ENCODE peak calls at places on chromosomes 6 and 20, in eight cellular contexts. W is AG04449, Y is upper lobe of right lung, Q is mucosa of descending colon, P is HCT116, U is astrocyte of the spinal cord, C is fibroblast of lung, V is dorsolateral prefrontal cortex. B is an unnamed sample.

GRCh38 chr6:71965404-71965803 is 79.1 kb downstream of the RIMS1 start:
- DNase-seq in Y (no peak), W (no peak), U (no peak), Q (no peak), V (no peak), C (no peak), P (no peak), B (no peak)

GRCh38 chr20:18717062-18717461 is 96.5 kb upstream of the SCP2D1 start:
- DNase-seq in P (no peak), C (no peak), U (no peak), Q (no peak), V (no peak), W (no peak), Y (no peak), B (no peak)

GRCh38 chr6:45192556-45192955 is 135.6 kb upstream of the RUNX2 start:
- DNase-seq in Y (no peak), V (no peak), Q (no peak), C (peak; percentile 26), U (peak; percentile 32), P (no peak), W (no peak), B (peak; percentile 24)

GRCh38 chr6:108914235-108915022 is 66.2 kb downstream of the ARMC2 start:
- DNase-seq in Y (no peak), V (no peak), P (peak; percentile 32), C (peak; percentile 51), W (no peak), Q (no peak), U (no peak), B (no peak)

GRCh38 chr6:31797607-31798006 is 2.1 kb upstream of the VARS1 start:
- DNase-seq in Q (no peak), W (no peak), P (no peak), V (no peak), Y (no peak), C (no peak), U (no peak), B (no peak)

GRCh38 chr6:80094017-80094416 is 12.5 kb upstream of the BCKDHB start:
- DNase-seq in Q (no peak), P (peak; percentile 6), Y (no peak), W (no peak), C (peak; percentile 38), V (no peak), U (peak; percentile 37), B (peak; percentile 37)

GRCh38 chr20:20740595-20740994 is 28.2 kb upstream of the RALGAPA2 start:
- DNase-seq in Y (no peak), P (no peak), W (no peak), C (peak; percentile 5), Q (no peak), V (no peak), U (no peak), B (no peak)

GRCh38 chr6:96542702-96543101 is 20.2 kb upstream of the FHL5 start:
- DNase-seq in Y (no peak), Q (no peak), C (peak; percentile 17), P (no peak), U (no peak), W (no peak), V (no peak), B (peak; percentile 44)

GRCh38 chr6:29628419-29629281 is 4.3 kb downstream of the GABBR1 start:
- DNase-seq in C (peak; percentile 69), P (no peak), Q (peak; percentile 79), Y (peak; percentile 82), W (no peak), U (peak; percentile 76), V (peak; percentile 53), B (peak; percentile 73)

GRCh38 chr6:168542301-168542700 is 101.3 kb downstream of the SMOC2 start:
- DNase-seq in C (no peak), W (no peak), U (no peak), Y (no peak), Q (no peak), P (no peak), V (no peak), B (peak; percentile 85)

GRCh38 chr20:62052336-62052841 is 13.3 kb downstream of the TAF4 start:
- DNase-seq in Q (no peak), W (no peak), V (peak; percentile 6), C (no peak), U (no peak), P (no peak), Y (peak; percentile 31), B (no peak)

GRCh38 chr20:35353646-35354045 is 58.1 kb downstream of the UQCC1 start:
- DNase-seq in Q (no peak), V (no peak), C (peak; percentile 23), P (no peak), Y (no peak), W (no peak), U (no peak), B (no peak)

GRCh38 chr20:35329435-35330139 is 37.4 kb upstream of the FAM83C start:
- DNase-seq in V (no peak), P (no peak), W (no peak), Y (no peak), C (peak; percentile 46), Q (peak; percentile 70), U (no peak), B (peak; percentile 60)

GRCh38 chr6:137872071-137872470 is 5.0 kb downstream of the TNFAIP3 start:
- DNase-seq in C (no peak), Q (no peak), P (no peak), W (no peak), V (no peak), Y (no peak), U (peak; percentile 51), B (peak; percentile 89)

GRCh38 chr6:1872649-1873131 is 263.0 kb downstream of the FOXC1 start:
- DNase-seq in U (peak; percentile 32), V (no peak), Q (no peak), P (no peak), W (no peak), C (peak; percentile 88), Y (no peak), B (peak; percentile 65)

GRCh38 chr6:159836294-159837140 is 36.4 kb downstream of the PNLDC1 start:
- DNase-seq in Q (no peak), Y (no peak), V (no peak), W (no peak), C (peak; percentile 17), P (no peak), U (no peak), B (peak; percentile 96)

GRCh38 chr6:19691465-19692167 is 145.6 kb upstream of the ID4 start:
- DNase-seq in Y (no peak), C (peak; percentile 7), U (no peak), V (no peak), W (no peak), P (no peak), Q (no peak), B (peak; percentile 15)

GRCh38 chr20:50034567-50035170 is 51.9 kb downstream of the SNAI1 start:
- DNase-seq in V (no peak), U (peak; percentile 72), Q (no peak), Y (no peak), P (no peak), W (no peak), C (no peak), B (peak; percentile 74)

GRCh38 chr20:10061641-10062040 is 26.9 kb downstream of the ANKEF1 start:
- DNase-seq in U (no peak), Y (no peak), Q (no peak), C (no peak), W (no peak), P (no peak), V (no peak), B (no peak)

GRCh38 chr20:37504404-37505096 is 16.5 kb upstream of the NNAT start:
- DNase-seq in C (no peak), V (no peak), U (no peak), W (no peak), Q (no peak), P (no peak), Y (no peak), B (no peak)

DNA sequence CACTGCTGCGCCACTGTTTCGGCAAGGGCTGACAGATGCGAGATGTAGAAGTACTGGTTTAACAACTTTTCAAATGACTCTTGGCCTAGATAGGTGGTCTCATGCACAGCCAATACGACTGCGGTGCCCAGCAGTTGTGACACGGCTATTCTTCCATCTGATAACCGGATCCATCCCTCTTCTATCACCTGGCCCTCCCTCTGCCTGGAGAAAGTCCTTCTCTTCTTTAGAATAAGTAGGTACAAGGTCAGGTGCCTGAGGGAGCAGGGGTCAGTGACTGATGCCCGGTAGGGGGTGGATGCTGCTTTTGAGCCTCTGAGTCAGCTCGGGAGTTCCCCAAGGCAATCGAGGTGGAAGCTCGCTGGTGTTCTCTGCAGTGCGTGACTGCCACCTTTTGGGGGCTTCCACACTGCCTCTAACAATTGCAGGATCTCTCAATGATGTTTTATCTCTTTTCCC is 166.8 kb upstream of the GRIK2 start:
- DNase-seq in U (peak; percentile 1), P (peak; percentile 32), W (no peak), C (no peak), Q (peak; percentile 36), V (no peak), Y (no peak), B (peak; percentile 36)
- TF ChIP-seq CTCF in U (peak; percentile 19), P (peak; percentile 52), W (peak; percentile 33), C (no peak), Q (no peak), V (no peak), Y (no peak), B (peak; percentile 52)

DNA sequence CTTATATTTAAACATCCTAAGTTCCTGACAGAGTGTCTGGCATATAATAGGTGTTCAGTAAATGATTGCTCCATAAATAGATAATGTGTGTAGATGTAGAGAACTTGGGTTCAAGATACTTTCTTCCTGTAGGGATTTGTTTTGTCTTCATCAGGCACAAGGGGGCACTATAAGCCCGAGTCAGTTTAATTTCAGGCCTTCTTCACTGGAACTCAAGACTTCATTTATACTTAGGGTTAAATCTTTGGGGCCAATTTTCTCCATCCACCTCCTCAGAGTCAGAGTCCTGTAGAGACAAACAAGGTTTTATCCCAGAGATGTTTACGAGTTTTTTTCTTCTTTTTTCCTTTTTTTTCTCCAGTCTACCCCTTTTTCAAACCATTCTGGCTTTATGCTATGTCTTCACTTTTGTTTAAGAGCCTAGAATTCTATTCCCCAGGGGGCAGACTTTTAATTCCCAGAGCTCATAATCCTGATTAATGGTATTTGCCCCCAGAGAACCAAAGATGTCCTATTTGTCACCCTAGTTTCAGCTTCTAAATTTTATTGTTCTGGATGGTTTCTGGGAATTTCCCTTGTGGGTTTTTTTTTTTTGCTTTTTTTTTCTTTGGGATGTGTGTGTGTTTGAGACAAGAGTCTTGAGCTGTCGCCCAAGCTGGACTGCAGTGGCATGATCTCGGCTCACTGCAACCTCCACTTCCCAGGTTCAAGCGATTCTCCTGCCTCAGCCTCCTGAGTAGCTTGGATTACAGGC is 88.4 kb downstream of the HFE start:
- DNase-seq in C (peak; percentile 83), Y (no peak), Q (no peak), P (no peak), W (no peak), U (peak; percentile 77), V (no peak), B (peak; percentile 83)
- H3K4me3 ChIP-seq in C (no peak overlapping the region), Y (no peak overlapping the region), Q (no peak overlapping the region), P (no peak overlapping the region), W (no peak overlapping the region), U (no peak overlapping the region), V (no peak overlapping the region), B (no peak overlapping the region)

DNA sequence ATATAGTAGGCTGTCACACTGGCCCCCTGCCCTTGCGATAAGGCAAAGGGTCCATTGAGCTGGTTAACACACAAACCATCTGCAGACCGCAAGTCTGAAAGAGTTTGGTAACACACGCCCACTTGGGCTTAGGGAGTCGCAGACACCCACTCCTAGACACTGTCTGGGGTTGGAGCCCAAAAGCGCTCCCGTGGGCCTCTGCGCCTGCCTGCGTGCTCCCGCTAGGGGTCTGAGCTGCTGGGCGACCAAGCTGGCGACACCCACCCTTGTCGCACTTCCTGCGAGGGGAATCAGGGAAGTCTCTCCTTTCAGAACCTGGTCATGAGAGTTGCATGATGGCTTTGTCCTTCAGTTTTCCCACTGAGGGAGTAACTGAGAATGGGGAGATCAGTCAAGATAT is 653.0 kb downstream of the HTR1B start:
- DNase-seq in W (no peak), U (no peak), V (no peak), P (no peak), C (no peak), Q (no peak), Y (peak; percentile 48), B (no peak)
- TF ChIP-seq CTCF in W (no peak), U (no peak), V (no peak), P (no peak), C (no peak), Q (no peak), Y (no peak), B (no peak)

GRCh38 chr6:70166088-70166958 is 136.6 kb downstream of the COL9A1 start:
- DNase-seq in Y (peak; percentile 67), W (peak; percentile 1), P (peak; percentile 16), Q (peak; percentile 66), U (peak; percentile 32), V (peak; percentile 61), C (peak; percentile 46), B (peak; percentile 60)
- H3K4me3 ChIP-seq in Y (no peak overlapping the region), W (no peak overlapping the region), P (no peak overlapping the region), Q (no peak overlapping the region), U (no peak overlapping the region), V (peak overlapping the region; percentile 13), C (no peak overlapping the region), B (no peak overlapping the region)

B was measured in cardiac fibroblast.